ENCODE peak calls at places on chromosomes 5 and 9, in five cellular contexts. C, K, O, L and V are unnamed samples.

GRCh38 chr5:107633171-107633901 is 37.4 kb downstream of the EFNA5 start:
- DNase-seq in O (no peak), C (no peak), K (peak), L (no peak), V (no peak)

GRCh38 chr5:75681125-75681830 is 36.0 kb downstream of the POC5 start:
- DNase-seq in C (no peak), O (no peak), K (peak), L (peak), V (no peak)

GRCh38 chr5:1437876-1438559 is 7.2 kb downstream of the SLC6A3 start:
- DNase-seq in C (no peak), L (no peak), K (no peak), O (no peak), V (no peak)

GRCh38 chr5:143248822-143249579 is 154.5 kb downstream of the NR3C1 start:
- DNase-seq in C (no peak), K (no peak), L (no peak), O (no peak), V (no peak)

GRCh38 chr9:72749276-72749675 is 203.6 kb downstream of the ALDH1A1 start:
- DNase-seq in O (no peak), C (no peak), K (no peak), L (no peak), V (no peak)

GRCh38 chr9:121294866-121295661 is 27.1 kb downstream of the GSN start:
- DNase-seq in L (no peak), C (no peak), O (no peak), K (no peak), V (peak)

GRCh38 chr5:13143630-13144029 is 800.9 kb downstream of the DNAH5 start:
- DNase-seq in O (no peak), L (no peak), K (no peak), C (no peak), V (no peak)

GRCh38 chr5:159849437-159850191 is 66.7 kb upstream of the ADRA1B start:
- DNase-seq in C (peak), O (no peak), L (no peak), K (no peak), V (no peak)

GRCh38 chr9:95280745-95281144 is 36.8 kb downstream of the FANCC start:
- DNase-seq in L (no peak), O (no peak), C (no peak), K (no peak), V (no peak)

GRCh38 chr5:126464959-126465358 is 41.8 kb downstream of the GRAMD2B start:
- DNase-seq in O (no peak), C (no peak), L (no peak), K (no peak), V (no peak)

GRCh38 chr5:62720036-62720441 is 141.4 kb downstream of the LRRC70 start:
- DNase-seq in K (peak), L (peak), C (peak), O (peak), V (no peak)

GRCh38 chr9:95635986-95636600 is 119.3 kb upstream of the PTCH1 start:
- DNase-seq in O (no peak), C (no peak), L (no peak), K (no peak), V (no peak)

GRCh38 chr9:110986529-110986928 is 51.7 kb downstream of the LPAR1 start:
- DNase-seq in O (no peak), K (no peak), C (no peak), L (no peak), V (no peak)

GRCh38 chr5:87081511-87082372 is 185.9 kb upstream of the RASA1 start:
- DNase-seq in K (no peak), L (peak), O (peak), C (no peak), V (no peak)

GRCh38 chr5:38468202-38468656 is 88.2 kb downstream of the LIFR start:
- DNase-seq in O (no peak), C (peak), K (no peak), L (no peak), V (peak)

GRCh38 chr5:82313016-82313415 is 34.9 kb upstream of the RPS23 start:
- DNase-seq in C (no peak), K (no peak), O (no peak), L (no peak), V (no peak)

GRCh38 chr9:98302938-98303337 is 47.5 kb upstream of the TBC1D2 start:
- DNase-seq in O (no peak), K (no peak), L (no peak), C (no peak), V (no peak)

GRCh38 chr5:137954131-137954879 is 65.0 kb downstream of the PKD2L2 start:
- DNase-seq in L (no peak), C (peak), K (no peak), O (no peak), V (no peak)

GRCh38 chr9:136119259-136120118 is 814 bp upstream of the TMEM250 start:
- DNase-seq in C (no peak), L (peak), K (peak), O (no peak), V (peak)

GRCh38 chr9:28951945-28952344 is 1378.7 kb upstream of the C9orf72 start:
- DNase-seq in C (no peak), O (no peak), L (peak), K (no peak), V (no peak)

GRCh38 chr9:120289990-120290925 is 289.7 kb downstream of the CDK5RAP2 start:
- DNase-seq in L (no peak), K (no peak), O (no peak), C (no peak), V (no peak)

GRCh38 chr5:150139334-150139733 is 16.3 kb downstream of the PDGFRB start:
- DNase-seq in O (no peak), C (peak), L (no peak), K (no peak), V (no peak)

GRCh38 chr5:112491257-112491656 is 72.2 kb upstream of the EPB41L4A start:
- DNase-seq in C (no peak), K (peak), O (no peak), L (peak), V (no peak)

GRCh38 chr5:8473016-8473415 is 604.1 kb downstream of the MTRR start:
- DNase-seq in C (no peak), O (no peak), K (no peak), L (no peak), V (no peak)

GRCh38 chr5:73120222-73121108 is at the start of gene TMEM171:
- DNase-seq in L (no peak), C (no peak), O (no peak), K (peak), V (peak)

GRCh38 chr9:127121628-127122175 is 733 bp downstream of the ANGPTL2 start:
- DNase-seq in O (no peak), C (no peak), L (no peak), K (peak), V (no peak)

GRCh38 chr5:54745599-54745998 is 228.0 kb downstream of the SNX18 start:
- DNase-seq in L (no peak), C (no peak), O (no peak), K (no peak), V (no peak)

GRCh38 chr5:90898330-90899013 is 339.9 kb downstream of the ADGRV1 start:
- DNase-seq in O (no peak), L (no peak), C (no peak), K (no peak), V (no peak)

GRCh38 chr5:139022528-139022927 is 147.4 kb upstream of the LRRTM2 start:
- DNase-seq in L (no peak), K (no peak), C (no peak), O (no peak), V (peak)

GRCh38 chr5:150149618-150150017 is 6.0 kb downstream of the PDGFRB start:
- DNase-seq in L (no peak), K (no peak), O (no peak), C (no peak), V (no peak)

GRCh38 chr5:38660194-38660668 is 103.8 kb upstream of the LIFR start:
- DNase-seq in O (no peak), K (peak), C (no peak), L (no peak), V (no peak)

GRCh38 chr9:98323051-98323830 is 67.8 kb upstream of the TBC1D2 start:
- DNase-seq in C (no peak), L (no peak), K (no peak), O (no peak), V (no peak)

GRCh38 chr5:160009591-160009989 is 651 bp downstream of the TTC1 start:
- DNase-seq in C (no peak), O (no peak), K (peak), L (no peak), V (no peak)

DNA sequence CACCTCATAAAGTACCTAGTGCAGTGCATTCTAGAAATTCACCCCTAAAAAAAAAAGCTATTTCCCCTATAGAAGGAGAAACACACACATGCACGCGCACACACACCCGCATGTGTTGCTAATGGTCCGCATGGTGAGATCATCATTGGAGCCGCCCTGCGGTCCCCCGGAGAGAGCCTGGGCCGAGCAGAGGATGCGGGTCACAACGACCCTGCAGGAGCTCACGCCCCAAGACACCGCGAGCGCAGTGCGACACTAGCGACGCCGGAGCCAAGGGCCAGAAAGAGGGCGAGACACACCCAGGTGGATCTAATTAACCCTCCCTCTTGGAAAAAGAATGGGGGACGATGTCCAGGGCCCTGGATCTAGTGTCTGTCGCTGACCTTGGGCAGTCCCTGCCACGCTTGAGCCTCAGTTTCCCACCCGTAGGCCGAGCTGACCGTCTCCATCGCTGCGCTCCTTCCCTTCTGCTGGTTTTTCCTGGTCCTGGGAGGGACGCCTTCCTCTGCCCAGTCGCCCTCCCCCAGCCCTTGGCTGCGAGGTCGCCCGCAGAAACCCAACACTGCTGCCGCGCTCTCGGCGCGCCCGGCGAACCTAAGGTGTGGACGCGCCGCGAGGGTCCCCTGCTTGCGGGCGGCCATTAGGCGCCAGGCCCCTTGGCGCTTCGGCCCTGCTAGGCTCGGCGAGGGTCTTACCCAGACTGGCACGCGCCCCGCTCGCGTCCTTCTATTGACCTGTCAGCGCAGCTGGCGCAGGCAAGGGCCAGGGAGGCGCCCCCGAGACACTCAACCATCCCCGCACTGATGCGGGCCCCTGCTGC is 47.6 kb upstream of the RNF20 start:
- DNase-seq in K (peak), C (no peak), L (no peak), O (no peak), V (peak)
- H3K4me3 ChIP-seq in K (peak), C (peak), L (no peak), O (no peak), V (peak)

DNA sequence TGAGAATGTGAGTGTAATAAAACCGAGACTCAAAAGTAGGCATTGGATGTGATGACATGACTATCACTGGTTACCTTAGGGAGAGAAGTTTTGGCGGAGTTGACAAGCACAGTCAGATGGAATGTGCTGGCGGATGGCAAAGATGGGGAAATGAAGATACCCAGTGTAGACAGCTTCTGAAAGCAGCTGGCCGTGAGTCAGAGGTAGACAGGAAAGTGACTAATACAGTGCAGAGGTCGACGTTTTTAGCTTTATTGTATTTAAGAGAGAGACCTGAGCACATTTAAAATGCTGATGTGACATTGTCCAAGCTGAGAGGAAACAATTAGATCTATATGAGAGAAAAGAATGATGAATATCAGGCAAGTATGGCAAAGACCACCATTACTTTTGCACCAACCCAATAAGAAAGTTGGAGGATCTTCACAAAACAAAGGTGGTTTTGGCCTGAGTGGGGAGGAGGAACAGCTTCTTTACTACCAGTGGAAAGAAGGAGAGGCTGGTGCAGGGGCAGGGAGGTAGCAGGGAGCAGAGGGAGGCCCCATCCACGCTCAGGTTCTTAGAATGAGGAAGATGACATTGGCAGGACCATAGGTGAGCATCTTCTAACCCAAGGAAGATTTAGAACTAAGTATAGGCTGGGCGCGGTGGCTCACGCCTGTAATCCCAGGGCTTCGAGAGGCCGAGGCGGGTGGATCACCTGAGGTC is 36.7 kb upstream of the KCNIP1 start:
- DNase-seq in O (no peak), C (peak), L (peak), K (no peak), V (no peak)
- H3K4me3 ChIP-seq in O (no peak), C (no peak), L (no peak), K (no peak), V (no peak)

DNA sequence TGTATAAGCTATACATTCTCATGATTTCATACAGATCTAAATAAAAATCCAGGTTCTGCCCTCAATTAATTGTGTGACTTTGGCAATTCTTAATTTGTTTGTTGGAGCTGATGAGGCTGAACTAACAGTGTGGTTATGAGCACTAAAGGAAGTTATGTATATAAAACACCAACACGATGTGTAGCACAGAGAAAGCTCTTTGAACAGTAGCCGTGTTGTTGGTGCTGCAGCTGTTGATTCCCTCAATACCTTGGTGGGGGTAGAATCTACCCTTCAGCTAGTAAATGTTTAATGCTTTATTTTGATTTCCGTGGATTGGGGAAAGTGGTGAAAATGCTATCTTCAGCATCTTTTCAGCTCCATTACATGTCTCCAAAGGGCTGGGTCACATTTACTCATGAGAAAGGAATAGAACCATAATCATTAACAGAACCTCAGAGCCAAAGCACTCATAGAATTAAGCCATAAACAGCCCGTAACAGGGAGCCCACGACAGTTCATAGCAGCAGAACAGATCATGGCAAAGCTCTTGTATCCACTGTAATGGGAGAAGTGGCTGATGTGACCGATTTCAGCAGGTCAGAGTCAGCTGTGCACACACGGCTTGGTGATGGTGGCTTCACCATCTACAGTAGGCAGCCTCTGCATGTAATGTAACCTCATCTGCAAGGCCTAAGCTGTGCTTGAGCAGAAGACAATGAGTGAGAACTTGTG is 332.7 kb downstream of the DIRAS2 start:
- DNase-seq in O (no peak), L (no peak), K (no peak), C (no peak), V (no peak)
- H3K4me3 ChIP-seq in O (no peak), L (no peak), K (no peak), C (no peak), V (no peak)

GRCh38 chr9:88326024-88326423 is 62.2 kb upstream of the SPIN1 start:
- DNase-seq in O (no peak), C (no peak), K (no peak), L (no peak), V (no peak)
- H3K4me3 ChIP-seq in O (no peak), C (no peak), K (no peak), L (no peak), V (no peak)

GRCh38 chr5:88141695-88141979 is 127.0 kb downstream of the TMEM161B start:
- DNase-seq in O (no peak), C (no peak), K (no peak), L (no peak), V (no peak)
- H3K4me3 ChIP-seq in O (no peak), C (peak), K (no peak), L (peak), V (peak)

DNA sequence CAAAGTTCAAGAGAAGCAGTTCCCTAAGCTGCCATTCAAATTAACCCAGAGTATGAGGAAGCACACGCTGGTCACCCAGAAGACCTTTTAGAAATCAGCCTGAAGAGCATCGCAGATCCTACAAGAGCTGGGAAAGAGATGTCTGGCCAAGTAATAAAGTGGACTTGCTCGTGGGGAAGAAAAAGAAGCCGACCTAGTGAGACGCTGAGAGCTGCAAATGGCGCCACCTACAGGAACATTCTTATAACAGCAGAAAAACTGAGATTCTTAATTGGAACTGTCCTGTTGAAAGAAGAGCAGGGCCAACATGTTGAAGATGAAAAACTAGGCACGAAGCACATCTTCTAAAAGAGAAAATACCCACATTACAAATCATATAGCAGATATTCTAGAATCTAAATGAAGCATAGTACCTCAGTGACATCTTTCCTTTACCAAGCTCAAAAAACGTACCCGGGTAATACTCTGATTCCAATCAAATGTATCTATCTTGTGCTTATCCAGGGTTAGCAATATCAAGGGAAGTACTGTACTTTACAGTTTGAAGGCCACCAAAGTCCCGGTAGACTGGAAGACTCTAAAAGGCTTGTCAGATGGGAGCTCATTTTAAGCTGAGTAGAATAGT is 3.9 kb upstream of the GNAQ start:
- DNase-seq in K (peak), L (peak), O (peak), C (peak), V (peak)
- H3K4me3 ChIP-seq in K (no peak), L (no peak), O (no peak), C (no peak), V (no peak)